ENCODE peak calls at places on chromosome 12, in ten cellular contexts. L is activated naive CD4-positive, alpha-beta T cell; Y is HCT116; V is GM12892; H is Kasumi-1; N is OCI-LY7; U is kidney tubule cell; G is effector CD4-positive, alpha-beta T cell; I is neural progenitor cell; Z is mucosa of gallbladder. X is an unnamed sample.

GRCh38 chr12:34390846-34391700 is 368.8 kb downstream of the ALG10 start:
- DNase-seq in H (no peak), V (no peak), N (no peak), Y (no peak), Z (no peak), I (no peak), L (no peak), U (no peak), G (no peak), X (no peak)

GRCh38 chr12:112370868-112371510 is 11.2 kb downstream of the HECTD4 start:
- DNase-seq in V (no peak), Y (no peak), U (no peak), I (no peak), N (no peak), G (no peak), H (no peak), Z (no peak), L (no peak), X (no peak)

GRCh38 chr12:43336962-43337555 is 214.9 kb downstream of the ADAMTS20 start:
- DNase-seq in H (peak), L (no peak), Z (no peak), N (peak), Y (peak), V (no peak), G (no peak), U (peak), I (peak), X (no peak)

GRCh38 chr12:49905718-49906314 is 2.1 kb upstream of the FAIM2 start:
- DNase-seq in U (no peak), N (no peak), Y (no peak), L (no peak), I (no peak), Z (no peak), H (no peak), V (no peak), G (no peak), X (no peak)

GRCh38 chr12:28941248-28941647 is 207.8 kb upstream of the FAR2 start:
- DNase-seq in Z (no peak), N (no peak), V (no peak), U (peak), Y (no peak), I (no peak), H (no peak), G (no peak), L (no peak), X (no peak)

GRCh38 chr12:18158774-18159557 is 69.0 kb upstream of the RERGL start:
- DNase-seq in H (peak), I (peak), Y (no peak), Z (no peak), U (peak), L (no peak), G (peak), V (no peak), N (peak), X (peak)

GRCh38 chr12:65238609-65239008 is 39.9 kb upstream of the MSRB3 start:
- DNase-seq in U (no peak), Y (no peak), H (no peak), N (no peak), L (no peak), Z (no peak), G (no peak), V (no peak), I (no peak), X (no peak)

GRCh38 chr12:15868186-15868585 is 14.0 kb upstream of the STRAP start:
- DNase-seq in V (no peak), Z (no peak), U (no peak), G (no peak), I (no peak), Y (no peak), N (no peak), H (no peak), L (no peak), X (no peak)

GRCh38 chr12:6080149-6081045 is 44.1 kb downstream of the VWF start:
- DNase-seq in L (no peak), Y (no peak), V (no peak), G (no peak), U (peak), I (no peak), H (no peak), N (no peak), Z (no peak), X (no peak)

GRCh38 chr12:7806863-7807487 is 17.8 kb downstream of the NANOG start:
- DNase-seq in Y (peak), G (peak), I (peak), H (peak), Z (peak), L (peak), N (peak), V (peak), U (peak), X (peak)

X was measured in activated CD4-positive, alpha-beta T cell treated with anti-CD3 and anti-CD28 coated beads, Interleukin-2, amount 50 U/mL, for 1 hour.